ENCODE peak calls at places on chromosomes 3 and 15, in five cellular contexts. G, V, M, X and U are unnamed samples.

GRCh38 chr15:69357773-69358765 is 56.1 kb upstream of the KIF23 start:
- DNase-seq in G (no peak), V (no peak), M (no peak), X (peak; percentile 47), U (peak; percentile 79)

GRCh38 chr15:66940368-66940767 is 125.0 kb upstream of the SMAD3 start:
- DNase-seq in G (no peak), V (no peak), M (no peak), X (peak; percentile 62), U (peak; percentile 56)

GRCh38 chr3:82100378-82100777 is 338.9 kb upstream of the GBE1 start:
- DNase-seq in G (no peak), V (no peak), M (no peak), X (peak; percentile 2), U (no peak)

GRCh38 chr3:35970793-35971192 is 331.5 kb downstream of the ARPP21 start:
- DNase-seq in G (no peak), V (no peak), M (no peak), X (no peak), U (no peak)

GRCh38 chr3:124413393-124413792 is 316.9 kb upstream of the UMPS start:
- DNase-seq in G (no peak), V (no peak), M (no peak), X (no peak), U (no peak)

GRCh38 chr15:83063555-83063954 is 3.5 kb downstream of the BTBD1 start:
- DNase-seq in G (no peak), V (no peak), M (no peak), X (no peak), U (no peak)

GRCh38 chr3:168620854-168621253 is 525.1 kb upstream of the GOLIM4 start:
- DNase-seq in G (no peak), V (no peak), M (peak; percentile 71), X (no peak), U (peak; percentile 31)

GRCh38 chr3:139304383-139304782 is 39.4 kb upstream of the MRPS22 start:
- DNase-seq in G (no peak), V (no peak), M (no peak), X (no peak), U (no peak)

GRCh38 chr3:143139786-143140185 is 20.2 kb downstream of the CHST2 start:
- DNase-seq in G (peak; percentile 50), V (no peak), M (no peak), X (peak; percentile 25), U (no peak)

GRCh38 chr3:89889386-89889785 is 782.0 kb downstream of the EPHA3 start:
- DNase-seq in G (no peak), V (no peak), M (peak; percentile 54), X (no peak), U (no peak)

GRCh38 chr15:69293741-69294615 is 4.7 kb upstream of the PAQR5 start:
- DNase-seq in G (no peak), V (no peak), M (no peak), X (no peak), U (no peak)

GRCh38 chr3:131091768-131092167 is 65.1 kb downstream of the NEK11 start:
- DNase-seq in G (no peak), V (no peak), M (no peak), X (peak; percentile 30), U (no peak)

GRCh38 chr15:95763426-95763825 is 567.1 kb upstream of the NR2F2 start:
- DNase-seq in G (no peak), V (no peak), M (no peak), X (no peak), U (no peak)

GRCh38 chr3:30747771-30748281 is 141.4 kb downstream of the TGFBR2 start:
- DNase-seq in G (peak; percentile 38), V (no peak), M (no peak), X (peak; percentile 79), U (peak; percentile 74)

GRCh38 chr3:4582634-4583033 is 89.5 kb downstream of the ITPR1 start:
- DNase-seq in G (no peak), V (no peak), M (no peak), X (peak; percentile 27), U (peak; percentile 65)

GRCh38 chr3:138174421-138175122 is at the start of gene DBR1:
- DNase-seq in G (peak; percentile 59), V (peak; percentile 92), M (peak; percentile 77), X (peak; percentile 80), U (peak; percentile 87)

GRCh38 chr3:158330820-158331219 is 220.9 kb downstream of the RSRC1 start:
- DNase-seq in G (no peak), V (no peak), M (no peak), X (peak; percentile 40), U (peak; percentile 21)

GRCh38 chr3:111143-112069 is 85.2 kb upstream of the CHL1 start:
- DNase-seq in G (peak; percentile 1), V (no peak), M (no peak), X (no peak), U (no peak)

GRCh38 chr3:149417174-149417573 is 39.7 kb upstream of the TM4SF1 start:
- DNase-seq in G (no peak), V (no peak), M (no peak), X (no peak), U (no peak)

GRCh38 chr3:13715167-13715954 is 164.5 kb downstream of the WNT7A start:
- DNase-seq in G (no peak), V (peak; percentile 30), M (peak; percentile 8), X (no peak), U (no peak)

GRCh38 chr3:64291956-64292355 is 66.7 kb upstream of the PRICKLE2 start:
- DNase-seq in G (no peak), V (no peak), M (no peak), X (peak; percentile 55), U (peak; percentile 76)

GRCh38 chr3:23455084-23455483 is 252.0 kb downstream of the UBE2E2 start:
- DNase-seq in G (no peak), V (no peak), M (no peak), X (peak; percentile 89), U (peak; percentile 56)

GRCh38 chr15:71742964-71743363 is 67.4 kb upstream of the NR2E3 start:
- DNase-seq in G (no peak), V (no peak), M (no peak), X (no peak), U (no peak)

GRCh38 chr3:158776531-158776930 is 25.3 kb upstream of the MFSD1 start:
- DNase-seq in G (no peak), V (peak; percentile 71), M (no peak), X (no peak), U (no peak)

GRCh38 chr15:29039466-29040366 is 153.9 kb downstream of the APBA2 start:
- DNase-seq in G (no peak), V (no peak), M (no peak), X (no peak), U (no peak)

GRCh38 chr15:36323607-36324006 is 255.8 kb upstream of the CDIN1 start:
- DNase-seq in G (no peak), V (no peak), M (no peak), X (no peak), U (no peak)

GRCh38 chr15:76217029-76217866 is 94.0 kb downstream of the ETFA start:
- DNase-seq in G (no peak), V (no peak), M (no peak), X (peak; percentile 57), U (peak; percentile 22)

GRCh38 chr15:98347866-98348265 is 300.5 kb upstream of the IGF1R start:
- DNase-seq in G (no peak), V (no peak), M (no peak), X (no peak), U (no peak)

GRCh38 chr3:172071780-172072179 is 32.4 kb downstream of the FNDC3B start:
- DNase-seq in G (no peak), V (no peak), M (no peak), X (no peak), U (no peak)

GRCh38 chr15:67515557-67515956 is 5.4 kb upstream of the C15orf61 start:
- DNase-seq in G (no peak), V (no peak), M (no peak), X (no peak), U (no peak)

GRCh38 chr3:137647179-137647578 is 116.9 kb upstream of the SOX14 start:
- DNase-seq in G (no peak), V (no peak), M (peak; percentile 68), X (no peak), U (no peak)

GRCh38 chr15:83446904-83447708 is at the start of gene SH3GL3:
- DNase-seq in G (no peak), V (peak; percentile 93), M (peak; percentile 87), X (peak; percentile 55), U (peak; percentile 86)

GRCh38 chr3:81723732-81724313 is 37.6 kb downstream of the GBE1 start:
- DNase-seq in G (no peak), V (no peak), M (no peak), X (peak; percentile 59), U (peak; percentile 60)

GRCh38 chr3:134377896-134378295 is 3.6 kb upstream of the AMOTL2 start:
- DNase-seq in G (no peak), V (no peak), M (peak; percentile 23), X (no peak), U (no peak)

GRCh38 chr3:168696119-168696518 is 600.4 kb upstream of the GOLIM4 start:
- DNase-seq in G (no peak), V (no peak), M (no peak), X (no peak), U (no peak)

GRCh38 chr3:109081746-109082510 is 36.0 kb downstream of the MORC1 start:
- DNase-seq in G (no peak), V (no peak), M (peak; percentile 72), X (peak; percentile 54), U (peak; percentile 82)

GRCh38 chr15:38877471-38877870 is 312.9 kb upstream of the RASGRP1 start:
- DNase-seq in G (no peak), V (no peak), M (no peak), X (no peak), U (no peak)

GRCh38 chr3:129517516-129517915 is 10.9 kb upstream of the RHO start:
- DNase-seq in G (no peak), V (no peak), M (no peak), X (no peak), U (no peak)

GRCh38 chr3:170727754-170728153 is 141.9 kb upstream of the SLC7A14 start:
- DNase-seq in G (no peak), V (no peak), M (no peak), X (no peak), U (no peak)
- H3K9ac ChIP-seq in G (peak overlapping the region; percentile 71), V (no peak overlapping the region), M (no peak overlapping the region), X (peak overlapping the region; percentile 84), U (peak overlapping the region; percentile 90)

DNA sequence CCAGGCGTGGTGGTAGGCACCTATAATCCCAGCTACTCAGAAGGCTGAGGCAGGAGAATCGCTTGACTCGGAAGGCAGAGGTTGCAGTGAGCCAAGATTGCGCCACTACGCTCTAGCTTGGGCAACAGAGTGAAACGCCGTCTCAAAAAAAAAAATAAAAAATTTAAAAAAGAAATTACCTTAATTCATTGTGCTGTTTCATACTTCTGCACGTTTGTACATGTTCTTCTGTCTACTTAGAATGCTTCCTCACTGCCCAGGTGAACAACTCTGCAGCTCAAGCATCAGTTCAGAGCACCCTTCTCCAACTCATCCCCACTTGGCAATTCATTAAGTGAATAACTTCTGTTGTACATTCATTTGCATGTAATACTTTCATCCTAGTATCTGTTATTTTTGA is 14.0 kb downstream of the CAPN7 start:
- DNase-seq in G (no peak), V (no peak), M (no peak), X (no peak), U (no peak)
- H3K9ac ChIP-seq in G (no peak overlapping the region), V (no peak overlapping the region), M (no peak overlapping the region), X (no peak overlapping the region), U (no peak overlapping the region)

GRCh38 chr3:192866804-192867203 is 50.9 kb downstream of the MB21D2 start:
- DNase-seq in G (no peak), V (no peak), M (no peak), X (no peak), U (no peak)
- H3K9ac ChIP-seq in G (no peak overlapping the region), V (no peak overlapping the region), M (no peak overlapping the region), X (no peak overlapping the region), U (no peak overlapping the region)

GRCh38 chr3:180002006-180002405 is 34.7 kb downstream of the PEX5L start:
- DNase-seq in G (no peak), V (no peak), M (no peak), X (no peak), U (no peak)
- H3K9ac ChIP-seq in G (no peak overlapping the region), V (no peak overlapping the region), M (no peak overlapping the region), X (no peak overlapping the region), U (no peak overlapping the region)